ENCODE peak calls at places on chromosomes 3 and 15, in nine cellular contexts. S is HuH-7.5; Z is GM03348; D is progenitor cell of endocrine pancreas; E is amygdala; K is sciatic nerve; I is RWPE2; X is NCI-H2171 treated with DMSO at 0.1 percent for 48 hours; Q is activated CD8-positive, alpha-beta T cell treated with anti-CD3 and anti-CD28 coated beads for 36 hours. P is an unnamed sample.

GRCh38 chr3:123067689-123068226 is 933 bp downstream of the PDIA5 start:
- DNase-seq in S (no peak), Z (peak; percentile 44), D (no peak), E (no peak), K (no peak), I (no peak), X (no peak), Q (peak; percentile 55), P (no peak)

GRCh38 chr3:30232142-30232541 is 374.3 kb upstream of the TGFBR2 start:
- DNase-seq in S (no peak), Z (peak; percentile 24), D (no peak), E (no peak), K (no peak), I (no peak), X (no peak), Q (no peak), P (no peak)

GRCh38 chr3:184781801-184782200 is 30.2 kb upstream of the VPS8 start:
- DNase-seq in S (no peak), Z (no peak), D (no peak), E (no peak), K (no peak), I (no peak), X (peak; percentile 73), Q (no peak), P (no peak)

GRCh38 chr3:48623851-48624547 is 2.4 kb upstream of the TMEM89 start:
- DNase-seq in S (no peak), Z (no peak), D (no peak), E (no peak), K (no peak), I (no peak), X (no peak), Q (no peak), P (no peak)

GRCh38 chr15:80179025-80179759 is 26.4 kb downstream of the FAH start:
- DNase-seq in S (no peak), Z (peak; percentile 86), D (no peak), E (no peak), K (no peak), I (no peak), X (no peak), Q (no peak), P (no peak)

GRCh38 chr15:38565287-38565670 is 665 bp upstream of the RASGRP1 start:
- DNase-seq in S (no peak), Z (no peak), D (no peak), E (no peak), K (no peak), I (no peak), X (no peak), Q (no peak), P (no peak)

GRCh38 chr3:144104146-144104545 is 132.5 kb downstream of the DIPK2A start:
- DNase-seq in S (no peak), Z (no peak), D (no peak), E (peak; percentile 26), K (no peak), I (no peak), X (peak; percentile 41), Q (no peak), P (no peak)

GRCh38 chr15:39539466-39539865 is 41.4 kb upstream of the THBS1 start:
- DNase-seq in S (no peak), Z (no peak), D (no peak), E (no peak), K (no peak), I (no peak), X (no peak), Q (no peak), P (no peak)

P was measured in GM19239.